ENCODE peak calls at places on chromosomes 4 and X, in seven cellular contexts. One of them, this sample, is unnamed.

GRCh38 chrX:40653535-40653934 is 6.2 kb upstream of the CXorf38 start:
- DNase-seq in H1: no peak
- DNase-seq in SK-N-SH: no peak
- DNase-seq in HCT116: no peak
- DNase-seq in K562: no peak
- DNase-seq in GM12878: no peak
- DNase-seq in HepG2: no peak
- DNase-seq in this sample: no peak

GRCh38 chr4:138611017-138611416 is 368.9 kb upstream of the SLC7A11 start:
- DNase-seq in HCT116: no peak
- DNase-seq in SK-N-SH: peak
- DNase-seq in HepG2: no peak
- DNase-seq in K562: no peak
- DNase-seq in H1: no peak
- DNase-seq in GM12878: no peak
- DNase-seq in this sample: no peak

GRCh38 chrX:130172127-130172834 is 519 bp downstream of the RAB33A start:
- DNase-seq in H1: peak
- DNase-seq in GM12878: no peak
- DNase-seq in HepG2: no peak
- DNase-seq in SK-N-SH: peak
- DNase-seq in K562: no peak
- DNase-seq in HCT116: no peak
- DNase-seq in this sample: no peak

GRCh38 chr4:151199496-151200190 is 77.3 kb upstream of the PRSS48 start:
- DNase-seq in H1: no peak
- DNase-seq in HCT116: no peak
- DNase-seq in K562: no peak
- DNase-seq in HepG2: peak
- DNase-seq in SK-N-SH: no peak
- DNase-seq in GM12878: no peak
- DNase-seq in this sample: no peak

GRCh38 chr4:33126002-33126401 is 2405.8 kb downstream of the PCDH7 start:
- DNase-seq in H1: no peak
- DNase-seq in K562: no peak
- DNase-seq in GM12878: no peak
- DNase-seq in HepG2: no peak
- DNase-seq in SK-N-SH: no peak
- DNase-seq in HCT116: no peak
- DNase-seq in this sample: no peak

GRCh38 chr4:52511825-52512224 is 147.3 kb downstream of the USP46 start:
- DNase-seq in SK-N-SH: no peak
- DNase-seq in H1: no peak
- DNase-seq in K562: no peak
- DNase-seq in HCT116: no peak
- DNase-seq in GM12878: no peak
- DNase-seq in HepG2: no peak
- DNase-seq in this sample: no peak

GRCh38 chr4:143025111-143025704 is 159.5 kb upstream of the USP38 start:
- DNase-seq in HepG2: peak
- DNase-seq in HCT116: peak
- DNase-seq in SK-N-SH: no peak
- DNase-seq in K562: no peak
- DNase-seq in H1: no peak
- DNase-seq in GM12878: no peak
- DNase-seq in this sample: no peak

GRCh38 chr4:153209410-153209809 is 5.2 kb downstream of the TRIM2 start:
- DNase-seq in GM12878: no peak
- DNase-seq in HepG2: peak
- DNase-seq in SK-N-SH: no peak
- DNase-seq in H1: no peak
- DNase-seq in K562: no peak
- DNase-seq in HCT116: no peak
- DNase-seq in this sample: no peak

GRCh38 chrX:145910017-145910416 is 92.4 kb downstream of the SLITRK2 start:
- DNase-seq in HepG2: no peak
- DNase-seq in SK-N-SH: no peak
- DNase-seq in H1: no peak
- DNase-seq in GM12878: no peak
- DNase-seq in K562: no peak
- DNase-seq in HCT116: no peak
- DNase-seq in this sample: no peak

GRCh38 chrX:42519666-42520231 is 258.2 kb downstream of the PPP1R2C start:
- DNase-seq in H1: no peak
- DNase-seq in HCT116: no peak
- DNase-seq in HepG2: no peak
- DNase-seq in SK-N-SH: no peak
- DNase-seq in K562: peak
- DNase-seq in GM12878: no peak
- DNase-seq in this sample: no peak

GRCh38 chr4:103137446-103137827 is 37.8 kb upstream of the BDH2 start:
- DNase-seq in K562: no peak
- DNase-seq in HCT116: no peak
- DNase-seq in GM12878: no peak
- DNase-seq in SK-N-SH: no peak
- DNase-seq in HepG2: no peak
- DNase-seq in H1: no peak
- DNase-seq in this sample: no peak

GRCh38 chr4:26201119-26201518 is 119.7 kb upstream of the RBPJ start:
- DNase-seq in H1: no peak
- DNase-seq in K562: no peak
- DNase-seq in HCT116: no peak
- DNase-seq in GM12878: no peak
- DNase-seq in HepG2: no peak
- DNase-seq in SK-N-SH: no peak
- DNase-seq in this sample: no peak

GRCh38 chr4:188145626-188146025 is 6.4 kb downstream of the TRIML1 start:
- DNase-seq in HepG2: no peak
- DNase-seq in H1: no peak
- DNase-seq in K562: no peak
- DNase-seq in HCT116: no peak
- DNase-seq in SK-N-SH: no peak
- DNase-seq in GM12878: no peak
- DNase-seq in this sample: no peak
- TF ChIP-seq YY1 in HepG2: no peak
- TF ChIP-seq YY1 in H1: no peak
- TF ChIP-seq YY1 in K562: no peak
- TF ChIP-seq YY1 in HCT116: no peak
- TF ChIP-seq YY1 in SK-N-SH: no peak
- TF ChIP-seq YY1 in GM12878: no peak
- TF ChIP-seq YY1 in this sample: no peak

GRCh38 chr4:25180524-25181131 is 20.4 kb upstream of the SEPSECS start:
- DNase-seq in GM12878: no peak
- DNase-seq in H1: no peak
- DNase-seq in HepG2: peak
- DNase-seq in SK-N-SH: peak
- DNase-seq in HCT116: peak
- DNase-seq in K562: peak
- DNase-seq in this sample: peak
- TF ChIP-seq YY1 in GM12878: no peak
- TF ChIP-seq YY1 in H1: no peak
- TF ChIP-seq YY1 in HepG2: no peak
- TF ChIP-seq YY1 in SK-N-SH: no peak
- TF ChIP-seq YY1 in HCT116: no peak
- TF ChIP-seq YY1 in K562: no peak
- TF ChIP-seq YY1 in this sample: no peak

GRCh38 chr4:1130318-1131186 is 17.2 kb upstream of the RNF212 start:
- DNase-seq in GM12878: peak
- DNase-seq in HepG2: peak
- DNase-seq in H1: peak
- DNase-seq in HCT116: peak
- DNase-seq in SK-N-SH: peak
- DNase-seq in K562: peak
- DNase-seq in this sample: peak
- TF ChIP-seq YY1 in GM12878: peak
- TF ChIP-seq YY1 in HepG2: no peak
- TF ChIP-seq YY1 in H1: no peak
- TF ChIP-seq YY1 in HCT116: peak
- TF ChIP-seq YY1 in SK-N-SH: no peak
- TF ChIP-seq YY1 in K562: no peak
- TF ChIP-seq YY1 in this sample: no peak

DNA sequence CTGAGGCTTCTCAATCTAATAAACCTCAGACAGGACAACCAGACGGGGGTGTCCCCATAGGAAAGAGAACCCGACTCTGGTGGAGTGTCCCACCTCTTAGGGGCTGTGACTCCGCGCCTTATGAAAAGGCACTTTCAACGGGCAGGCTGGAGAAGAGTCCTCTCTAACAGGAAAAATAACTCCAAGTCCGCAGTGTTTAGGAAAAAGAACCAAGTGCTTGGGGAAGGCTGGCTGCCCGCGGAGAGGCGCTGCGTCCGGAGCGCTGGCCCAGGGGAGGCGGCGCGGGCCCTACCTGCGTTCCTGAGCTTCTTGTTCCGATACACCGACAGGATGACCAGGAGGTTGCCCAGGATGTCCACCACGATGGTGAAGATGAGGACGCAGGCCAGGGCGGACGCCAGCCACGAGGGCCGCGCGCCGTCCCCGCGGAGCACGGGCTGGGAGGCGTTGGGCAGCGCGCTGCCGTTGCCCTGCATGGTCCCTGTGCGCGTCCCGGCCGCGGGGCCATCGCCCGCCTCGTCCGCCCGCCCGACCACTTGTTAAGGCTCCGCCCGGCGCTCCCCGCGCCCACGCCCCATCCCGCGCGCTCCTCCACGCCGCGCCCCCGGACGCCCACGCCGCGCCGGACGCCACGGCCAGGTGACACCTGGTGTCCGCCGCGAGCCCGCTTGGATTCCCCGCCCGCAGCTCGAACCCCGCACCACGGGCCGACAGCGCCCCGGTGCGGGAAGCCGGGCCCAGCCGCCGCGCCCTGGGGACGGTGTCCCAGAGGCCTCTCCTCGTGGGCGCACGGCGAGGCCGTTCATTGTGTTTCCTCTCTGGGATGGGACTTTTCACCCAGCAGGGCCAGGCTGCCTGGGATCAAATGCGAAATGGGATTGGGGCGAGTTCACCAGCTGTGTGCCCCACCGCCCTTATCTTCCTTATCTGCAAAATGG is at the start of gene MTNR1A:
- DNase-seq in HCT116: no peak
- DNase-seq in H1: peak
- DNase-seq in GM12878: no peak
- DNase-seq in SK-N-SH: peak
- DNase-seq in HepG2: no peak
- DNase-seq in K562: no peak
- DNase-seq in this sample: no peak
- TF ChIP-seq YY1 in HCT116: no peak
- TF ChIP-seq YY1 in H1: peak
- TF ChIP-seq YY1 in GM12878: no peak
- TF ChIP-seq YY1 in SK-N-SH: no peak
- TF ChIP-seq YY1 in HepG2: no peak
- TF ChIP-seq YY1 in K562: no peak
- TF ChIP-seq YY1 in this sample: no peak

GRCh38 chr4:98290511-98290910 is 29.3 kb downstream of the RAP1GDS1 start:
- DNase-seq in HepG2: no peak
- DNase-seq in SK-N-SH: no peak
- DNase-seq in K562: no peak
- DNase-seq in GM12878: no peak
- DNase-seq in H1: no peak
- DNase-seq in HCT116: no peak
- DNase-seq in this sample: no peak
- TF ChIP-seq YY1 in HepG2: no peak
- TF ChIP-seq YY1 in SK-N-SH: no peak
- TF ChIP-seq YY1 in K562: no peak
- TF ChIP-seq YY1 in GM12878: no peak
- TF ChIP-seq YY1 in H1: no peak
- TF ChIP-seq YY1 in HCT116: no peak
- TF ChIP-seq YY1 in this sample: no peak

DNA sequence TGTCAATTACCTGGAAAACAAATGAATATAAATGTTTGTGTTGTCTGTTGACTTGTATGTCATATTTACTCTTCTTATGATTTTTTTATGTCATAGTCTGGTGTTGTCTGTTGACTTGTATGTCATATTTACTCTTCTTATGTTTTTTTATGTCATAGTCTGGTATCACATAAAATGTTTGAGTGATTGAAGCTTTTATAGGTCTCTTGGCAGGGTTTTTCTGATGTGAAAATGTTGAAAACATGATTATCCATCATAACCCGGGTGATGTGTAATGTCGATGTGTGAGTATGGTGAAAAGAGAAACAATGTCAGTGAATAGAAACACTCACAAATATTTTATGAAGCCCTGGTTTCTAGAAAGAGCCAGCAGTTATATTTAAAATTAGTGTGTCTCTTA is 335.7 kb downstream of the BMPR1B start:
- DNase-seq in H1: no peak
- DNase-seq in HCT116: no peak
- DNase-seq in GM12878: no peak
- DNase-seq in SK-N-SH: no peak
- DNase-seq in HepG2: no peak
- DNase-seq in K562: no peak
- DNase-seq in this sample: no peak
- TF ChIP-seq YY1 in H1: no peak
- TF ChIP-seq YY1 in HCT116: no peak
- TF ChIP-seq YY1 in GM12878: no peak
- TF ChIP-seq YY1 in SK-N-SH: no peak
- TF ChIP-seq YY1 in HepG2: no peak
- TF ChIP-seq YY1 in K562: no peak
- TF ChIP-seq YY1 in this sample: no peak

DNA sequence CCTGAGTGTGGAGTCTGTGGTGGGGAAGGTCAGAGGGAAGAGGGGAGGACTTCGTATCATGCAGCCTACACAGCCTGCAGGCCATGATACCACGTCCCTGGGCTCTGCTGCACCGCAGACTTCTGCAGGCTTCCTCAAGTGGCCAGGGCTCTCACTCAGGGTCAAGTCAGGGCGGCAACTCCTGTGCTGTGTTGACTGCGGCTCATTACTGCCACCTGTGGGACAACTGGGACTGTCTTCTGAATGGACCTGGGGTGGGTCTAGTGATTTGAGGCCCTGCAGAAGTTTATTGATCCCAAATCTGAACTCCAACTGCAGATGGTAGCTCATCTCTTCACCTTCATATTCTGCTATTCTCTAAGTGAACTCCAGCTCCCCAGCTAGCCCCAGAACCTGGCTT is 167.1 kb downstream of the NSUN7 start:
- DNase-seq in HCT116: peak
- DNase-seq in H1: peak
- DNase-seq in K562: peak
- DNase-seq in SK-N-SH: no peak
- DNase-seq in GM12878: no peak
- DNase-seq in HepG2: peak
- DNase-seq in this sample: no peak
- TF ChIP-seq YY1 in HCT116: no peak
- TF ChIP-seq YY1 in H1: no peak
- TF ChIP-seq YY1 in K562: no peak
- TF ChIP-seq YY1 in SK-N-SH: no peak
- TF ChIP-seq YY1 in GM12878: no peak
- TF ChIP-seq YY1 in HepG2: no peak
- TF ChIP-seq YY1 in this sample: no peak

DNA sequence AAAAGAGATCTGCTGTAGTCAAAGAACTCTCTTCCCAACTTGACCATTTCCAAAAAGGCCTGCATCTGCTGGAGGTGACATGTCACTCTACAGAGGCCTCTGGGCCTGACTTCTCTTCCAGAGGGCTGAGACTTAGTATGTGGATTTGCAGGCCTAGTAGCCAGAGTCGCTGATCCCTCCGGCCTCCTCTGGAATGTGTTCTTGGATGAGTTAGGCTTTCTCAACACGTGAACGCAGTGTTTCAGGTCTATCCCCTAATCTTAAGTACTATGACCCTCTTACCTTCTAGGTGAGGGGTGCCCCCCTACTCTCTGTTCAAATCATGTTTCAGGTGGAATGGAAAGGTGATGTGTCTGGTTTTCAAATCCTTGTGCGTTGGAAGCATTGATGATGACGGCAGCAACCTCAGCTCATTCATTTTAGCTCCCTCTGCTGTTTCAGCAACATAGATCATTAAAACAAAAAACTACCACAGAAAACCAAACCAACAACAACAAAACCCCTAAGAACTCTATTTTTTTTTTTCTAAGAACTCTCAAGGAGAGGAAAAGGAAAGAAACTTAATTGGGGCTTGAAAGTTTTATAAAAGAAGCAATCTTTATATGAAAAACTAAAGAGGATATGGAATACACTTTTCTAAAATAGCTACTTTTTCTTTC is 56.4 kb downstream of the RWDD4 start:
- DNase-seq in HCT116: no peak
- DNase-seq in GM12878: no peak
- DNase-seq in H1: peak
- DNase-seq in SK-N-SH: no peak
- DNase-seq in HepG2: no peak
- DNase-seq in K562: no peak
- DNase-seq in this sample: no peak
- TF ChIP-seq YY1 in HCT116: no peak
- TF ChIP-seq YY1 in GM12878: no peak
- TF ChIP-seq YY1 in H1: no peak
- TF ChIP-seq YY1 in SK-N-SH: no peak
- TF ChIP-seq YY1 in HepG2: no peak
- TF ChIP-seq YY1 in K562: no peak
- TF ChIP-seq YY1 in this sample: no peak